ENCODE peak calls at places on chromosomes 11 and 22, in five cellular contexts. One of them, this sample, is unnamed.
A peak's percentile ranks its signal among the peaks of the same experiment; 100 is the strongest.

GRCh38 chr11:113519989-113520613 is 44.9 kb upstream of the DRD2 start:
- DNase-seq in HepG2: no peak
- DNase-seq in K562: no peak
- DNase-seq in GM12878: no peak
- DNase-seq in GM12891: no peak
- DNase-seq in this sample: no peak

GRCh38 chr11:67417425-67417824 is 1.9 kb downstream of the CARNS1 start:
- DNase-seq in HepG2: no peak
- DNase-seq in K562: no peak
- DNase-seq in GM12878: no peak
- DNase-seq in GM12891: no peak
- DNase-seq in this sample: no peak

GRCh38 chr11:25200925-25201324 is 704.1 kb downstream of the LUZP2 start:
- DNase-seq in HepG2: no peak
- DNase-seq in K562: no peak
- DNase-seq in GM12878: no peak
- DNase-seq in GM12891: no peak
- DNase-seq in this sample: no peak

GRCh38 chr22:40463017-40463631 is 92.7 kb downstream of the SGSM3 start:
- DNase-seq in HepG2: no peak
- DNase-seq in K562: no peak
- DNase-seq in GM12878: peak; percentile 33
- DNase-seq in GM12891: no peak
- DNase-seq in this sample: no peak

GRCh38 chr11:60310407-60310998 is 16.6 kb upstream of the MS4A6E start:
- DNase-seq in HepG2: no peak
- DNase-seq in K562: no peak
- DNase-seq in GM12878: peak; percentile 64
- DNase-seq in GM12891: peak; percentile 22
- DNase-seq in this sample: peak; percentile 9

GRCh38 chr22:23182289-23183106 is 2.2 kb downstream of the BCR start:
- DNase-seq in HepG2: no peak
- DNase-seq in K562: no peak
- DNase-seq in GM12878: peak; percentile 32
- DNase-seq in GM12891: no peak
- DNase-seq in this sample: no peak

GRCh38 chr11:110921742-110922200 is 209.5 kb upstream of the ARHGAP20 start:
- DNase-seq in HepG2: no peak
- DNase-seq in K562: no peak
- DNase-seq in GM12878: no peak
- DNase-seq in GM12891: no peak
- DNase-seq in this sample: no peak

GRCh38 chr11:119179983-119180382 is 5.3 kb upstream of the NHERF4 start:
- DNase-seq in HepG2: no peak
- DNase-seq in K562: no peak
- DNase-seq in GM12878: no peak
- DNase-seq in GM12891: no peak
- DNase-seq in this sample: no peak

GRCh38 chr22:44085743-44086741 is 61.9 kb downstream of the PARVB start:
- DNase-seq in HepG2: peak; percentile 43
- DNase-seq in K562: peak; percentile 19
- DNase-seq in GM12878: peak; percentile 27
- DNase-seq in GM12891: peak; percentile 57
- DNase-seq in this sample: peak; percentile 48

GRCh38 chr11:3218483-3219280 is at the start of gene MRGPRG:
- DNase-seq in HepG2: no peak
- DNase-seq in K562: no peak
- DNase-seq in GM12878: no peak
- DNase-seq in GM12891: peak; percentile 28
- DNase-seq in this sample: peak; percentile 22

GRCh38 chr11:63829823-63830489 is 9.0 kb upstream of the MARK2 start:
- DNase-seq in HepG2: peak; percentile 52
- DNase-seq in K562: peak; percentile 52
- DNase-seq in GM12878: no peak
- DNase-seq in GM12891: no peak
- DNase-seq in this sample: no peak

GRCh38 chr11:134052395-134052987 is 16.4 kb upstream of the JAM3 start:
- DNase-seq in HepG2: no peak
- DNase-seq in K562: no peak
- DNase-seq in GM12878: no peak
- DNase-seq in GM12891: no peak
- DNase-seq in this sample: no peak

GRCh38 chr11:65817312-65817814 is 16.4 kb upstream of the SNX32 start:
- DNase-seq in HepG2: no peak
- DNase-seq in K562: peak; percentile 14
- DNase-seq in GM12878: no peak
- DNase-seq in GM12891: no peak
- DNase-seq in this sample: no peak

GRCh38 chr22:49954354-49954753 is 6.2 kb upstream of the PIM3 start:
- DNase-seq in HepG2: no peak
- DNase-seq in K562: no peak
- DNase-seq in GM12878: no peak
- DNase-seq in GM12891: no peak
- DNase-seq in this sample: no peak

GRCh38 chr11:126189109-126189929 is 22.1 kb downstream of the RPUSD4 start:
- DNase-seq in HepG2: peak; percentile 94
- DNase-seq in K562: no peak
- DNase-seq in GM12878: peak; percentile 52
- DNase-seq in GM12891: peak; percentile 66
- DNase-seq in this sample: peak; percentile 72

GRCh38 chr11:122517403-122518379 is 137.8 kb upstream of the UBASH3B start:
- DNase-seq in HepG2: no peak
- DNase-seq in K562: no peak
- DNase-seq in GM12878: no peak
- DNase-seq in GM12891: no peak
- DNase-seq in this sample: no peak

GRCh38 chr22:37179622-37180420 is 8.2 kb downstream of the C1QTNF6 start:
- DNase-seq in HepG2: no peak
- DNase-seq in K562: no peak
- DNase-seq in GM12878: no peak
- DNase-seq in GM12891: no peak
- DNase-seq in this sample: no peak

GRCh38 chr22:30883586-30884145 is 84.9 kb downstream of the MORC2 start:
- DNase-seq in HepG2: no peak
- DNase-seq in K562: no peak
- DNase-seq in GM12878: no peak
- DNase-seq in GM12891: no peak
- DNase-seq in this sample: no peak

GRCh38 chr11:128379587-128380279 is 207.6 kb downstream of the ETS1 start:
- DNase-seq in HepG2: no peak
- DNase-seq in K562: no peak
- DNase-seq in GM12878: no peak
- DNase-seq in GM12891: no peak
- DNase-seq in this sample: no peak

GRCh38 chr11:71927813-71928738 is at the start of gene XNDC1N:
- DNase-seq in HepG2: peak; percentile 89
- DNase-seq in K562: peak; percentile 80
- DNase-seq in GM12878: no peak
- DNase-seq in GM12891: peak; percentile 50
- DNase-seq in this sample: peak; percentile 56

GRCh38 chr11:57502870-57503269 is 12.6 kb downstream of the SLC43A1 start:
- DNase-seq in HepG2: peak; percentile 78
- DNase-seq in K562: no peak
- DNase-seq in GM12878: no peak
- DNase-seq in GM12891: no peak
- DNase-seq in this sample: no peak

GRCh38 chr22:43889366-43890253 is 2.2 kb downstream of the PNPLA5 start:
- DNase-seq in HepG2: no peak
- DNase-seq in K562: no peak
- DNase-seq in GM12878: no peak
- DNase-seq in GM12891: no peak
- DNase-seq in this sample: no peak

GRCh38 chr22:24905909-24906308 is 40.6 kb downstream of the LHFPL7 start:
- DNase-seq in HepG2: no peak
- DNase-seq in K562: no peak
- DNase-seq in GM12878: no peak
- DNase-seq in GM12891: no peak
- DNase-seq in this sample: no peak
- TF ChIP-seq TAF1 in HepG2: no peak
- TF ChIP-seq TAF1 in K562: no peak
- TF ChIP-seq TAF1 in GM12878: no peak
- TF ChIP-seq TAF1 in GM12891: no peak
- TF ChIP-seq TAF1 in this sample: no peak

DNA sequence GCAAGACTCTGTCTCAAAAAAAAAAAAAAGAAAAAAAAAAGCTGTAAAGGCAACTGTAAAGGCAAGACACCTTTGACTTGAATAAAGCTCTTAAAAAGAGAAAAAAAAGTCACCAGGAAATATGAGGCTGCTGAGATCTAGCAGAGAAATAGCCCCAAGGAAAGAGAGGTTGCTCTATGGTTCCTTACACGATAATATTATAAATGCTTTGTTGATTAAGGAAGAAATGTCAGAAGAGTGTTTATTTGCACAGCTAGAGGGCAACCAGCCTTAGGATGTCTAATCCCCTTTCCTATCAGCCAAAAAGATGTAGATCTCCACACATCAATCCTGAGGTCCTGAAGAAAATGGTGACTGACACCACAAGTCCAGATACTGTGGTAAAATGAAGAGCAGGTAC is 32.0 kb downstream of the RBFOX2 start:
- DNase-seq in HepG2: no peak
- DNase-seq in K562: no peak
- DNase-seq in GM12878: no peak
- DNase-seq in GM12891: no peak
- DNase-seq in this sample: no peak
- TF ChIP-seq TAF1 in HepG2: no peak
- TF ChIP-seq TAF1 in K562: no peak
- TF ChIP-seq TAF1 in GM12878: no peak
- TF ChIP-seq TAF1 in GM12891: no peak
- TF ChIP-seq TAF1 in this sample: no peak

GRCh38 chr11:380996-381395 is 11.7 kb downstream of the B4GALNT4 start:
- DNase-seq in HepG2: no peak
- DNase-seq in K562: no peak
- DNase-seq in GM12878: no peak
- DNase-seq in GM12891: no peak
- DNase-seq in this sample: no peak

GRCh38 chr11:383431-383830 is 10.6 kb upstream of the PKP3 start:
- DNase-seq in HepG2: no peak
- DNase-seq in K562: no peak
- DNase-seq in GM12878: no peak
- DNase-seq in GM12891: no peak
- DNase-seq in this sample: no peak

GRCh38 chr11:381501-382072 is 12.3 kb downstream of the B4GALNT4 start:
- DNase-seq in HepG2: no peak
- DNase-seq in K562: no peak
- DNase-seq in GM12878: no peak
- DNase-seq in GM12891: no peak
- DNase-seq in this sample: no peak

GRCh38 chr11:380491-380890 is 11.2 kb downstream of the B4GALNT4 start:
- DNase-seq in HepG2: no peak
- DNase-seq in K562: no peak
- DNase-seq in GM12878: no peak
- DNase-seq in GM12891: no peak
- DNase-seq in this sample: no peak

GRCh38 chr11:382081-382643 is 11.8 kb upstream of the PKP3 start:
- DNase-seq in HepG2: no peak
- DNase-seq in K562: no peak
- DNase-seq in GM12878: no peak
- DNase-seq in GM12891: no peak
- DNase-seq in this sample: no peak
- TF ChIP-seq TAF1 in HepG2: no peak
- TF ChIP-seq TAF1 in K562: no peak
- TF ChIP-seq TAF1 in GM12878: no peak
- TF ChIP-seq TAF1 in GM12891: no peak
- TF ChIP-seq TAF1 in this sample: no peak

DNA sequence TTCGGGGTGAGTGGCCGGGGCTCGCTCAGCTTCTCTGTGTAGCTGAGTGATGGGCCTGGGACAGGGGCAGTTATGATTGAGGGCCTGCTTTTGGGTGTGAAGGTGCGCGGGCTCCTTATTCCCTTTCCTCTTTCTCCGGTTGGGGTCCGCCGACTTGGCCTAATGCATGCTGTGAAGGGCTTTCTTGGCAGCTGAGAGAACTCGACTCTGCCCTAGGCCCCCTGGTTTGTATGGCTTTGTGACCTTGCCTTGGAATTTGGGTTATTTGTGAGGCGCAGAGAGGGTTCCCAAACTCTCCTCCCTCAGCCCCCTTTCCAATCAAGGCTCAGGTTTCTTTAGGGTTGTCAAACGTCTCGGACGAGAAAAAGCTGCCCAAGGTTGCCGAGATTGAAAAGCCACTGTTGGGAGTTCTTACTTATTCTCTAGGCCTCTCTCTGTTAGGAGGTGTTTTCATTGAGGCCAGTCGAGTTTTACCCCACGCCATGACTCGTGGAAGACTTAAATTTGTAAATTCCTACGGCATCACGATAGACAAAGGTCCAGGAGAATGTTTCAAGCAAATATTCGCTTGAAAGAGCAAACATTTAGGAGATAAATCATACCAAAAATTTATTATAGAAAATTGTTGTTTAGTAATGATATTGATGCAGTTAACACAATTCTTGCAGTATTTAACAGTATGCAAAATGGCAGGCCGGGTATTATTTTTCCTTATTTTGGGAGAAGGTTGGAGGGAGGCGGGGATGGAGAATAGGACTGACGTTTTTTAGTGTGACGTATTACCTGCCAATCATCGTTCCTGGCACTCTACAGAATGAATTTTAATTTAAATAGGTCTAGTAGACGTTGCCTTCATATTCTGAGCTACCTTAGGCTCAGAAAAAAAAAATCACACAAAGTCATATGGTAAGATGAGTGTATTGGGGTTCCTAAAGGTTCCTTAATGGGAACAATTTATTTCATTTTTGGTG is 677 bp downstream of the PDHX start:
- DNase-seq in HepG2: no peak
- DNase-seq in K562: peak; percentile 14
- DNase-seq in GM12878: no peak
- DNase-seq in GM12891: no peak
- DNase-seq in this sample: peak; percentile 2
- TF ChIP-seq TAF1 in HepG2: no peak
- TF ChIP-seq TAF1 in K562: no peak
- TF ChIP-seq TAF1 in GM12878: no peak
- TF ChIP-seq TAF1 in GM12891: no peak
- TF ChIP-seq TAF1 in this sample: no peak

GRCh38 chr11:1640076-1640946 is 10.7 kb downstream of the KRTAP5-5 start:
- DNase-seq in HepG2: peak; percentile 24
- DNase-seq in K562: peak; percentile 79
- DNase-seq in GM12878: no peak
- DNase-seq in GM12891: peak; percentile 67
- DNase-seq in this sample: peak; percentile 60
- TF ChIP-seq TAF1 in HepG2: no peak
- TF ChIP-seq TAF1 in K562: no peak
- TF ChIP-seq TAF1 in GM12878: no peak
- TF ChIP-seq TAF1 in GM12891: no peak
- TF ChIP-seq TAF1 in this sample: no peak